ENCODE peak calls at places on chromosomes 12 and 14, in seven cellular contexts. I is fibroblast of pulmonary artery; W is cardiac fibroblast; M is NCI-H1092; O is stimulated activated CD8-positive, alpha-beta memory T cell treated with anti-CD3 and anti-CD28 coated beads, Interleukin-12 subunit alpha, Interleukin-12 subunit beta, amount 100 ng/mL, for 4 hours; T is left ventricle myocardium superior; Z is activated T-helper 2 cell treated with anti-CD3 and anti-CD28 coated beads, Interferon-gamma antibody, Interleukin-2, Interleukin-4, amounts not matched to agents 10 μg/mL and 5 μg/mL and 100 μg/mL, durations not matched to agents 14 hours and 24 hours and 36 hours. S is an unnamed sample.

GRCh38 chr12:2311001-2311778 is 258.4 kb downstream of the CACNA1C start:
- DNase-seq in I (no peak), W (no peak), M (no peak), O (no peak), T (no peak), Z (no peak), S (no peak)

GRCh38 chr14:91904483-91904882 is 37.1 kb upstream of the TC2N start:
- DNase-seq in I (no peak), W (no peak), M (no peak), O (no peak), T (no peak), Z (no peak), S (no peak)

GRCh38 chr12:128570191-128571065 is 253.3 kb downstream of the SLC15A4 start:
- DNase-seq in I (no peak), W (no peak), M (no peak), O (no peak), T (no peak), Z (no peak), S (no peak)

GRCh38 chr12:51777457-51777856 is 71.1 kb downstream of the FIGNL2 start:
- DNase-seq in I (no peak), W (no peak), M (no peak), O (no peak), T (no peak), Z (no peak), S (no peak)

GRCh38 chr12:58871557-58871956 is 48.7 kb downstream of the LRIG3 start:
- DNase-seq in I (no peak), W (no peak), M (no peak), O (no peak), T (no peak), Z (no peak), S (no peak)

GRCh38 chr12:129635003-129635685 is 268.7 kb downstream of the TMEM132D start:
- DNase-seq in I (no peak), W (no peak), M (no peak), O (no peak), T (no peak), Z (no peak), S (no peak)

GRCh38 chr14:53044486-53044885 is 93.6 kb upstream of the FERMT2 start:
- DNase-seq in I (peak), W (peak), M (no peak), O (no peak), T (no peak), Z (no peak), S (no peak)

GRCh38 chr14:24913746-24914145 is 136.2 kb downstream of the STXBP6 start:
- DNase-seq in I (no peak), W (no peak), M (no peak), O (no peak), T (no peak), Z (no peak), S (no peak)

GRCh38 chr12:124757329-124757728 is 106.3 kb downstream of the SCARB1 start:
- DNase-seq in I (no peak), W (no peak), M (no peak), O (no peak), T (no peak), Z (no peak), S (no peak)

S was measured in lung microvascular endothelial cell.